ENCODE peak calls at places on chromosome 20, in seven cellular contexts. One of them, this sample, is unnamed.

GRCh38 chr20:10513091-10513490 is 78.0 kb downstream of the SLX4IP start:
- DNase-seq in IMR-90: no peak
- DNase-seq in trophoblast cell: no peak
- DNase-seq in H9: no peak
- DNase-seq in H1: no peak
- DNase-seq in mesenchymal stem cell: no peak
- DNase-seq in neuronal stem cell: no peak
- DNase-seq in this sample: no peak

GRCh38 chr20:63858393-63859165 is 2.7 kb upstream of the ABHD16B start:
- DNase-seq in trophoblast cell: no peak
- DNase-seq in H9: peak
- DNase-seq in IMR-90: peak
- DNase-seq in mesenchymal stem cell: peak
- DNase-seq in H1: no peak
- DNase-seq in neuronal stem cell: peak
- DNase-seq in this sample: peak

GRCh38 chr20:19938421-19938787 is 78.8 kb upstream of the NAA20 start:
- DNase-seq in mesenchymal stem cell: no peak
- DNase-seq in H9: no peak
- DNase-seq in trophoblast cell: no peak
- DNase-seq in IMR-90: no peak
- DNase-seq in neuronal stem cell: no peak
- DNase-seq in H1: no peak
- DNase-seq in this sample: no peak

GRCh38 chr20:57849126-57849867 is 139.5 kb upstream of the PMEPA1 start:
- DNase-seq in neuronal stem cell: no peak
- DNase-seq in IMR-90: no peak
- DNase-seq in H1: no peak
- DNase-seq in H9: peak
- DNase-seq in mesenchymal stem cell: no peak
- DNase-seq in trophoblast cell: no peak
- DNase-seq in this sample: no peak

GRCh38 chr20:39967806-39968205 is 721.2 kb downstream of the MAFB start:
- DNase-seq in H9: no peak
- DNase-seq in IMR-90: no peak
- DNase-seq in mesenchymal stem cell: no peak
- DNase-seq in trophoblast cell: no peak
- DNase-seq in neuronal stem cell: no peak
- DNase-seq in H1: no peak
- DNase-seq in this sample: no peak

GRCh38 chr20:6160736-6161135 is 37.9 kb upstream of the FERMT1 start:
- DNase-seq in IMR-90: no peak
- DNase-seq in trophoblast cell: no peak
- DNase-seq in H1: no peak
- DNase-seq in mesenchymal stem cell: no peak
- DNase-seq in neuronal stem cell: no peak
- DNase-seq in H9: no peak
- DNase-seq in this sample: no peak

GRCh38 chr20:13221673-13222318 is 722 bp downstream of the ISM1 start:
- DNase-seq in mesenchymal stem cell: peak
- DNase-seq in trophoblast cell: peak
- DNase-seq in H9: peak
- DNase-seq in neuronal stem cell: peak
- DNase-seq in IMR-90: peak
- DNase-seq in H1: no peak
- DNase-seq in this sample: peak

GRCh38 chr20:51801220-51801991 is 915 bp downstream of the SALL4 start:
- DNase-seq in H1: no peak
- DNase-seq in trophoblast cell: peak
- DNase-seq in mesenchymal stem cell: peak
- DNase-seq in neuronal stem cell: peak
- DNase-seq in H9: peak
- DNase-seq in IMR-90: no peak
- DNase-seq in this sample: peak

GRCh38 chr20:60038400-60038799 is 80.2 kb downstream of the CDH26 start:
- DNase-seq in H1: no peak
- DNase-seq in neuronal stem cell: no peak
- DNase-seq in mesenchymal stem cell: no peak
- DNase-seq in H9: no peak
- DNase-seq in IMR-90: no peak
- DNase-seq in trophoblast cell: no peak
- DNase-seq in this sample: peak

GRCh38 chr20:47328841-47329448 is 27.6 kb downstream of the ZMYND8 start:
- DNase-seq in trophoblast cell: no peak
- DNase-seq in mesenchymal stem cell: no peak
- DNase-seq in neuronal stem cell: no peak
- DNase-seq in H9: no peak
- DNase-seq in IMR-90: no peak
- DNase-seq in H1: no peak
- DNase-seq in this sample: no peak
- H2AK5ac ChIP-seq in trophoblast cell: no peak
- H2AK5ac ChIP-seq in mesenchymal stem cell: peak
- H2AK5ac ChIP-seq in neuronal stem cell: no peak
- H2AK5ac ChIP-seq in H9: no peak
- H2AK5ac ChIP-seq in IMR-90: peak
- H2AK5ac ChIP-seq in H1: no peak
- H2AK5ac ChIP-seq in this sample: no peak

DNA sequence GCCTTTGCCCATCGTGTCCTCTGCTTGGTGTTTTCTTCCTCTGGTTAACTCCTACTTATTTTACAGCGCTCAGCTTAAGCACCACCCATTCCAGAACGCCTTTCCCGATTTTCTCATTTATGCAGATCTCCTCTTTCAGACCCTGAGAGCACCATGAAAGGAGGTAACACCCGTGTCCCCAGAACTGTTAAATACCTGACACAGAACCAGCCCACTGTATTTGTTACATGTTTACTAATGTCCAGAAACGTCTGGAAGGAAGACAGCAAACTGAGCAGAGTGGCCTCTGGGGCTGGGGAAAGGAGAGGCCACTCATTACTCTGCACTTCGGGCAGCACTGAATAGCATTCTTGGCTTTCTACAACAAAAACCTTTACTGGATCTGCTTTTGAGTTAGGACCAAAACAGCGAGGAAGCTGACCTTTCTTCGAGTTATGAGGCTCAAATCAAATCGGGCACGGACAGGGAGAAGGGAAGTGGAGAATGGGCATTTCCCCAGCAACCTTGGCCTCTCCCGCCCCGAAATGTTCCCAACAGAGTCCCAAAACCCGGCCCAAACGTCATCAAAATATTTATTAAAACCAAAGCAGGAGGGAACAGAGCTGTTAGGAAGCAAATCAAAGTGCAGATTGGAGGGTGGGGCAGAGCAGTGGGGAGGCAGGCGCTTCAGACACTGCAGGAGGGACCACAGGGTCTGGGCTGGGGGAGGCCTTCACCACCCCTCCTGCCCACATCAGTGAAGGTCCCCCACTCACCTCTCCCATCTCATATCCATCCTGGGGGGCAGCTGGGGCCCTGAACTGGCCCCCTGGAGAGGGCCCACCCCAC is 1.1 kb upstream of the NECAB3 start:
- DNase-seq in H1: no peak
- DNase-seq in neuronal stem cell: no peak
- DNase-seq in IMR-90: no peak
- DNase-seq in H9: no peak
- DNase-seq in trophoblast cell: no peak
- DNase-seq in mesenchymal stem cell: no peak
- DNase-seq in this sample: no peak
- H2AK5ac ChIP-seq in H1: no peak
- H2AK5ac ChIP-seq in neuronal stem cell: no peak
- H2AK5ac ChIP-seq in IMR-90: peak
- H2AK5ac ChIP-seq in H9: no peak
- H2AK5ac ChIP-seq in trophoblast cell: peak
- H2AK5ac ChIP-seq in mesenchymal stem cell: no peak
- H2AK5ac ChIP-seq in this sample: no peak

GRCh38 chr20:24738981-24739633 is 210.0 kb upstream of the CST7 start:
- DNase-seq in neuronal stem cell: no peak
- DNase-seq in IMR-90: no peak
- DNase-seq in H9: no peak
- DNase-seq in trophoblast cell: no peak
- DNase-seq in mesenchymal stem cell: no peak
- DNase-seq in H1: no peak
- DNase-seq in this sample: no peak

GRCh38 chr20:24741673-24742072 is 207.4 kb upstream of the CST7 start:
- DNase-seq in trophoblast cell: no peak
- DNase-seq in neuronal stem cell: no peak
- DNase-seq in H1: no peak
- DNase-seq in mesenchymal stem cell: no peak
- DNase-seq in H9: peak
- DNase-seq in IMR-90: no peak
- DNase-seq in this sample: no peak

GRCh38 chr20:24737212-24737850 is 211.7 kb upstream of the CST7 start:
- DNase-seq in mesenchymal stem cell: no peak
- DNase-seq in neuronal stem cell: no peak
- DNase-seq in trophoblast cell: no peak
- DNase-seq in H1: no peak
- DNase-seq in IMR-90: no peak
- DNase-seq in H9: no peak
- DNase-seq in this sample: peak

GRCh38 chr20:24738058-24738775 is 210.9 kb upstream of the CST7 start:
- DNase-seq in IMR-90: no peak
- DNase-seq in trophoblast cell: no peak
- DNase-seq in H1: no peak
- DNase-seq in neuronal stem cell: no peak
- DNase-seq in H9: no peak
- DNase-seq in mesenchymal stem cell: no peak
- DNase-seq in this sample: no peak

GRCh38 chr20:24739751-24740150 is 209.3 kb upstream of the CST7 start:
- DNase-seq in trophoblast cell: no peak
- DNase-seq in mesenchymal stem cell: no peak
- DNase-seq in H1: no peak
- DNase-seq in neuronal stem cell: no peak
- DNase-seq in IMR-90: no peak
- DNase-seq in H9: no peak
- DNase-seq in this sample: no peak
- H2AK5ac ChIP-seq in trophoblast cell: no peak
- H2AK5ac ChIP-seq in mesenchymal stem cell: no peak
- H2AK5ac ChIP-seq in H1: no peak
- H2AK5ac ChIP-seq in neuronal stem cell: no peak
- H2AK5ac ChIP-seq in IMR-90: no peak
- H2AK5ac ChIP-seq in H9: no peak
- H2AK5ac ChIP-seq in this sample: no peak

DNA sequence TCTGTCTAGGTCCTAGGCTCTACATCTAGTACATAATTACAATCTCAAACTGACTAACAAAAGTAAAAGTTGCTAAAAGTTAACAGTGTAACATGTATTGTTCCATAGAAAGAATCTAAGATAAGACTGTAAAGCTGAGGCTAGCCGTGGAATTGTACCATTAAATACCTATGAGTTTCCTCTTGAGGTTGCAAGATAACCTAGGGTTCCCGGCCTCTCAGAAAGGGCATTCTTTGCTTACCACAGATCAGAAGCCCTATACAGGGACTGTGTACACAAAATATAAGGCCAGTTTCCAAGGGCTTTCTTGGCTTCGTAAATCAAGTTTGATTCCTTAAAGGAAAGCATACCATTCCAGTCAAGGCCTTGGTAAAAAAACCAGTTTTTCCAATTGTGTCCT is 11.5 kb upstream of the SLC52A3 start:
- DNase-seq in neuronal stem cell: no peak
- DNase-seq in IMR-90: no peak
- DNase-seq in H1: no peak
- DNase-seq in H9: no peak
- DNase-seq in mesenchymal stem cell: no peak
- DNase-seq in trophoblast cell: no peak
- DNase-seq in this sample: no peak
- H2AK5ac ChIP-seq in neuronal stem cell: no peak
- H2AK5ac ChIP-seq in IMR-90: no peak
- H2AK5ac ChIP-seq in H1: no peak
- H2AK5ac ChIP-seq in H9: no peak
- H2AK5ac ChIP-seq in mesenchymal stem cell: no peak
- H2AK5ac ChIP-seq in trophoblast cell: no peak
- H2AK5ac ChIP-seq in this sample: no peak

GRCh38 chr20:4060054-4060795 is 44.9 kb upstream of the RNF24 start:
- DNase-seq in H1: no peak
- DNase-seq in neuronal stem cell: no peak
- DNase-seq in IMR-90: no peak
- DNase-seq in trophoblast cell: no peak
- DNase-seq in mesenchymal stem cell: no peak
- DNase-seq in H9: no peak
- DNase-seq in this sample: no peak

GRCh38 chr20:4062721-4063606 is 47.6 kb upstream of the RNF24 start:
- DNase-seq in H9: no peak
- DNase-seq in trophoblast cell: no peak
- DNase-seq in IMR-90: no peak
- DNase-seq in neuronal stem cell: no peak
- DNase-seq in mesenchymal stem cell: no peak
- DNase-seq in H1: no peak
- DNase-seq in this sample: no peak

GRCh38 chr20:4060856-4061440 is 45.6 kb upstream of the RNF24 start:
- DNase-seq in neuronal stem cell: no peak
- DNase-seq in trophoblast cell: no peak
- DNase-seq in mesenchymal stem cell: no peak
- DNase-seq in H9: no peak
- DNase-seq in IMR-90: no peak
- DNase-seq in H1: no peak
- DNase-seq in this sample: no peak

GRCh38 chr20:4063631-4064030 is 48.3 kb upstream of the RNF24 start:
- DNase-seq in H9: no peak
- DNase-seq in trophoblast cell: peak
- DNase-seq in IMR-90: peak
- DNase-seq in neuronal stem cell: no peak
- DNase-seq in H1: no peak
- DNase-seq in mesenchymal stem cell: no peak
- DNase-seq in this sample: peak

GRCh38 chr20:4061989-4062388 is 46.6 kb upstream of the RNF24 start:
- DNase-seq in mesenchymal stem cell: no peak
- DNase-seq in H9: no peak
- DNase-seq in neuronal stem cell: no peak
- DNase-seq in IMR-90: no peak
- DNase-seq in H1: no peak
- DNase-seq in trophoblast cell: no peak
- DNase-seq in this sample: no peak
- H2AK5ac ChIP-seq in mesenchymal stem cell: no peak
- H2AK5ac ChIP-seq in H9: no peak
- H2AK5ac ChIP-seq in neuronal stem cell: no peak
- H2AK5ac ChIP-seq in IMR-90: no peak
- H2AK5ac ChIP-seq in H1: no peak
- H2AK5ac ChIP-seq in trophoblast cell: no peak
- H2AK5ac ChIP-seq in this sample: no peak

This sample was measured in mesendoderm.